ENCODE peak calls at places on chromosomes 13 and 19, in seven cellular contexts. One of them, this sample, is unnamed.
A peak's percentile ranks its signal among the peaks of the same experiment; 100 is the strongest.

GRCh38 chr13:22017226-22017625 is 346.4 kb downstream of the FGF9 start:
- DNase-seq in activated T-helper 2 cell treated with anti-CD3 and anti-CD28 coated beads, Interferon-gamma antibody, Interleukin-2, Interleukin-4, amounts not matched to agents 10 μg/mL and 5 μg/mL and 100 μg/mL, durations not matched to agents 14 hours and 24 hours and 36 hours: no peak
- DNase-seq in adrenal gland: no peak
- DNase-seq in omental fat pad: no peak
- DNase-seq in T-helper 9 cell: no peak
- DNase-seq in activated CD8-positive, alpha-beta memory T cell treated with anti-CD3 and anti-CD28 coated beads for 1 hour: no peak
- DNase-seq in activated CD4-positive, alpha-beta T cell treated with anti-CD3 and anti-CD28 coated beads for 24 hours: no peak
- DNase-seq in this sample: peak; percentile 50

GRCh38 chr19:44657211-44657921 is 13.7 kb downstream of the PVR start:
- DNase-seq in activated T-helper 2 cell treated with anti-CD3 and anti-CD28 coated beads, Interferon-gamma antibody, Interleukin-2, Interleukin-4, amounts not matched to agents 10 μg/mL and 5 μg/mL and 100 μg/mL, durations not matched to agents 14 hours and 24 hours and 36 hours: peak; percentile 44
- DNase-seq in adrenal gland: peak; percentile 64
- DNase-seq in T-helper 9 cell: peak; percentile 55
- DNase-seq in omental fat pad: peak; percentile 64
- DNase-seq in activated CD8-positive, alpha-beta memory T cell treated with anti-CD3 and anti-CD28 coated beads for 1 hour: peak; percentile 37
- DNase-seq in activated CD4-positive, alpha-beta T cell treated with anti-CD3 and anti-CD28 coated beads for 24 hours: peak; percentile 71
- DNase-seq in this sample: peak; percentile 70

GRCh38 chr19:53795019-53795418 is 29.1 kb downstream of the NLRP12 start:
- DNase-seq in T-helper 9 cell: no peak
- DNase-seq in adrenal gland: no peak
- DNase-seq in activated CD8-positive, alpha-beta memory T cell treated with anti-CD3 and anti-CD28 coated beads for 1 hour: no peak
- DNase-seq in activated T-helper 2 cell treated with anti-CD3 and anti-CD28 coated beads, Interferon-gamma antibody, Interleukin-2, Interleukin-4, amounts not matched to agents 10 μg/mL and 5 μg/mL and 100 μg/mL, durations not matched to agents 14 hours and 24 hours and 36 hours: no peak
- DNase-seq in activated CD4-positive, alpha-beta T cell treated with anti-CD3 and anti-CD28 coated beads for 24 hours: no peak
- DNase-seq in omental fat pad: no peak
- DNase-seq in this sample: no peak

GRCh38 chr19:46845959-46846459 is 4.6 kb downstream of the AP2S1 start:
- DNase-seq in adrenal gland: no peak
- DNase-seq in T-helper 9 cell: no peak
- DNase-seq in activated CD8-positive, alpha-beta memory T cell treated with anti-CD3 and anti-CD28 coated beads for 1 hour: no peak
- DNase-seq in activated T-helper 2 cell treated with anti-CD3 and anti-CD28 coated beads, Interferon-gamma antibody, Interleukin-2, Interleukin-4, amounts not matched to agents 10 μg/mL and 5 μg/mL and 100 μg/mL, durations not matched to agents 14 hours and 24 hours and 36 hours: no peak
- DNase-seq in omental fat pad: no peak
- DNase-seq in activated CD4-positive, alpha-beta T cell treated with anti-CD3 and anti-CD28 coated beads for 24 hours: no peak
- DNase-seq in this sample: no peak

GRCh38 chr13:49539746-49540145 is 44.0 kb downstream of the PHF11 start:
- DNase-seq in omental fat pad: no peak
- DNase-seq in activated CD8-positive, alpha-beta memory T cell treated with anti-CD3 and anti-CD28 coated beads for 1 hour: no peak
- DNase-seq in T-helper 9 cell: no peak
- DNase-seq in activated CD4-positive, alpha-beta T cell treated with anti-CD3 and anti-CD28 coated beads for 24 hours: no peak
- DNase-seq in adrenal gland: no peak
- DNase-seq in activated T-helper 2 cell treated with anti-CD3 and anti-CD28 coated beads, Interferon-gamma antibody, Interleukin-2, Interleukin-4, amounts not matched to agents 10 μg/mL and 5 μg/mL and 100 μg/mL, durations not matched to agents 14 hours and 24 hours and 36 hours: no peak
- DNase-seq in this sample: no peak

GRCh38 chr13:45419945-45420344 is 1.8 kb upstream of the SLC25A30 start:
- DNase-seq in adrenal gland: no peak
- DNase-seq in omental fat pad: no peak
- DNase-seq in activated CD8-positive, alpha-beta memory T cell treated with anti-CD3 and anti-CD28 coated beads for 1 hour: no peak
- DNase-seq in activated T-helper 2 cell treated with anti-CD3 and anti-CD28 coated beads, Interferon-gamma antibody, Interleukin-2, Interleukin-4, amounts not matched to agents 10 μg/mL and 5 μg/mL and 100 μg/mL, durations not matched to agents 14 hours and 24 hours and 36 hours: no peak
- DNase-seq in activated CD4-positive, alpha-beta T cell treated with anti-CD3 and anti-CD28 coated beads for 24 hours: no peak
- DNase-seq in T-helper 9 cell: no peak
- DNase-seq in this sample: no peak

GRCh38 chr13:31001647-31002046 is 69.2 kb downstream of the TEX26 start:
- DNase-seq in activated T-helper 2 cell treated with anti-CD3 and anti-CD28 coated beads, Interferon-gamma antibody, Interleukin-2, Interleukin-4, amounts not matched to agents 10 μg/mL and 5 μg/mL and 100 μg/mL, durations not matched to agents 14 hours and 24 hours and 36 hours: no peak
- DNase-seq in adrenal gland: peak; percentile 31
- DNase-seq in activated CD8-positive, alpha-beta memory T cell treated with anti-CD3 and anti-CD28 coated beads for 1 hour: no peak
- DNase-seq in T-helper 9 cell: no peak
- DNase-seq in omental fat pad: no peak
- DNase-seq in activated CD4-positive, alpha-beta T cell treated with anti-CD3 and anti-CD28 coated beads for 24 hours: no peak
- DNase-seq in this sample: no peak

GRCh38 chr13:27826379-27827353 is 34.4 kb downstream of the GSX1 start:
- DNase-seq in T-helper 9 cell: peak; percentile 63
- DNase-seq in activated CD8-positive, alpha-beta memory T cell treated with anti-CD3 and anti-CD28 coated beads for 1 hour: peak; percentile 20
- DNase-seq in omental fat pad: peak; percentile 67
- DNase-seq in activated T-helper 2 cell treated with anti-CD3 and anti-CD28 coated beads, Interferon-gamma antibody, Interleukin-2, Interleukin-4, amounts not matched to agents 10 μg/mL and 5 μg/mL and 100 μg/mL, durations not matched to agents 14 hours and 24 hours and 36 hours: peak; percentile 50
- DNase-seq in activated CD4-positive, alpha-beta T cell treated with anti-CD3 and anti-CD28 coated beads for 24 hours: peak; percentile 60
- DNase-seq in adrenal gland: peak; percentile 78
- DNase-seq in this sample: peak; percentile 77

GRCh38 chr19:51698296-51698695 is 5.2 kb downstream of the SPACA6 start:
- DNase-seq in activated CD8-positive, alpha-beta memory T cell treated with anti-CD3 and anti-CD28 coated beads for 1 hour: no peak
- DNase-seq in adrenal gland: no peak
- DNase-seq in omental fat pad: no peak
- DNase-seq in T-helper 9 cell: no peak
- DNase-seq in activated T-helper 2 cell treated with anti-CD3 and anti-CD28 coated beads, Interferon-gamma antibody, Interleukin-2, Interleukin-4, amounts not matched to agents 10 μg/mL and 5 μg/mL and 100 μg/mL, durations not matched to agents 14 hours and 24 hours and 36 hours: no peak
- DNase-seq in activated CD4-positive, alpha-beta T cell treated with anti-CD3 and anti-CD28 coated beads for 24 hours: no peak
- DNase-seq in this sample: no peak

This sample was measured in GM12865.